ENCODE peak calls at places on chromosomes 6 and 20, in six cellular contexts. S is CD4-positive, CD25-positive, alpha-beta regulatory T cell; F is Karpas-422; M is fibroblast of lung; O is trophoblast cell; E is uterus. D is an unnamed sample.

GRCh38 chr20:645318-646106 is 7.5 kb downstream of the SRXN1 start:
- DNase-seq in S (peak; percentile 61), E (peak; percentile 59), M (peak; percentile 47), O (peak; percentile 72), F (peak; percentile 92), D (peak; percentile 67)

GRCh38 chr20:47571426-47571825 is 69.7 kb downstream of the NCOA3 start:
- DNase-seq in O (no peak), M (no peak), F (no peak), S (no peak), E (no peak), D (no peak)

GRCh38 chr20:29741894-29742698 is 1515.4 kb upstream of the DEFB115 start:
- DNase-seq in O (no peak), S (no peak), E (no peak), M (no peak), F (no peak), D (no peak)

GRCh38 chr20:46408281-46408731 is 1.9 kb upstream of the ELMO2 start:
- DNase-seq in O (no peak), S (no peak), F (no peak), M (no peak), E (no peak), D (no peak)

GRCh38 chr6:155219858-155220301 is 43.9 kb upstream of the CLDN20 start:
- DNase-seq in O (no peak), M (no peak), S (no peak), F (no peak), E (no peak), D (no peak)

GRCh38 chr6:157128235-157128761 is 195.0 kb downstream of the TMEM242 start:
- DNase-seq in F (no peak), O (no peak), S (no peak), E (no peak), M (no peak), D (no peak)

GRCh38 chr6:16676978-16677377 is 84.3 kb downstream of the ATXN1 start:
- DNase-seq in F (no peak), S (no peak), O (peak; percentile 74), E (no peak), M (peak; percentile 83), D (no peak)

GRCh38 chr6:131923356-131923755 is 27.8 kb downstream of the CCN2 start:
- DNase-seq in F (peak; percentile 89), E (peak; percentile 51), O (peak; percentile 69), M (peak; percentile 45), S (no peak), D (no peak)

GRCh38 chr6:122609881-122610689 is at the start of gene PKIB:
- DNase-seq in E (peak; percentile 31), S (peak; percentile 2), O (peak; percentile 87), M (peak; percentile 83), F (no peak), D (no peak)

GRCh38 chr20:47544240-47544639 is 42.6 kb downstream of the NCOA3 start:
- DNase-seq in S (no peak), O (no peak), E (no peak), M (peak; percentile 89), F (no peak), D (no peak)

GRCh38 chr20:19932170-19932667 is 84.9 kb upstream of the NAA20 start:
- DNase-seq in O (no peak), E (peak; percentile 69), M (peak; percentile 91), F (no peak), S (no peak), D (no peak)

GRCh38 chr6:45327956-45328522 is at the start of gene RUNX2:
- DNase-seq in F (no peak), E (no peak), M (peak; percentile 99), O (no peak), S (no peak), D (no peak)

GRCh38 chr6:2768125-2768524 is 2.9 kb downstream of the WRNIP1 start:
- DNase-seq in S (no peak), F (no peak), O (no peak), M (no peak), E (no peak), D (no peak)

GRCh38 chr20:4956200-4956810 is 45.0 kb downstream of the SLC23A2 start:
- DNase-seq in F (peak; percentile 91), M (peak; percentile 47), S (peak; percentile 56), O (no peak), E (no peak), D (no peak)

GRCh38 chr6:36860126-36860525 is 14.5 kb downstream of the PPIL1 start:
- DNase-seq in S (no peak), F (no peak), M (no peak), O (no peak), E (no peak), D (no peak)

GRCh38 chr6:156985309-156985708 is 208.1 kb downstream of the ARID1B start:
- DNase-seq in M (no peak), E (no peak), S (no peak), O (no peak), F (no peak), D (no peak)

GRCh38 chr6:102907181-102907580 is 1513.7 kb downstream of the GRIK2 start:
- DNase-seq in O (no peak), S (no peak), E (no peak), M (no peak), F (no peak), D (no peak)

GRCh38 chr6:121724576-121724975 is 289.1 kb downstream of the GJA1 start:
- DNase-seq in M (no peak), F (no peak), O (no peak), E (no peak), S (no peak), D (no peak)

GRCh38 chr20:59004493-59004762 is 2.6 kb downstream of the CTSZ start:
- DNase-seq in F (no peak), S (peak; percentile 31), O (no peak), E (no peak), M (no peak), D (peak; percentile 58)

GRCh38 chr6:347232-347631 is 44.3 kb upstream of the IRF4 start:
- DNase-seq in E (no peak), M (no peak), O (no peak), F (peak; percentile 70), S (no peak), D (no peak)

GRCh38 chr6:42320762-42321161 is 103.1 kb upstream of the MRPS10 start:
- DNase-seq in M (peak; percentile 53), S (no peak), F (no peak), E (no peak), O (no peak), D (no peak)

GRCh38 chr6:102215425-102215824 is 821.9 kb downstream of the GRIK2 start:
- DNase-seq in E (no peak), F (no peak), O (no peak), M (no peak), S (no peak), D (no peak)

GRCh38 chr6:132213191-132213590 is 188.1 kb downstream of the MOXD1 start:
- DNase-seq in S (no peak), M (no peak), E (no peak), O (no peak), F (no peak), D (no peak)

GRCh38 chr6:110066091-110066490 is 88.0 kb downstream of the GPR6 start:
- DNase-seq in E (no peak), M (no peak), S (no peak), F (no peak), O (no peak), D (no peak)

GRCh38 chr6:74409447-74409846 is 713.4 kb downstream of the CD109 start:
- DNase-seq in F (peak; percentile 42), S (no peak), E (no peak), M (peak; percentile 71), O (no peak), D (no peak)

GRCh38 chr6:78810146-78810545 is 57.2 kb upstream of the IRAK1BP1 start:
- DNase-seq in E (no peak), S (no peak), M (peak; percentile 53), O (no peak), F (peak; percentile 62), D (no peak)

GRCh38 chr6:38973178-38974057 is 75.2 kb upstream of the GLP1R start:
- DNase-seq in O (peak; percentile 17), E (no peak), F (peak; percentile 83), M (peak; percentile 67), S (peak; percentile 43), D (no peak)

GRCh38 chr20:45409531-45410272 is 1.6 kb downstream of the DBNDD2 start:
- DNase-seq in O (no peak), E (no peak), S (no peak), F (no peak), M (no peak), D (no peak)

GRCh38 chr20:44142416-44142815 is 44.6 kb downstream of the JPH2 start:
- DNase-seq in F (no peak), E (peak; percentile 68), O (no peak), S (no peak), M (peak; percentile 82), D (no peak)

DNA sequence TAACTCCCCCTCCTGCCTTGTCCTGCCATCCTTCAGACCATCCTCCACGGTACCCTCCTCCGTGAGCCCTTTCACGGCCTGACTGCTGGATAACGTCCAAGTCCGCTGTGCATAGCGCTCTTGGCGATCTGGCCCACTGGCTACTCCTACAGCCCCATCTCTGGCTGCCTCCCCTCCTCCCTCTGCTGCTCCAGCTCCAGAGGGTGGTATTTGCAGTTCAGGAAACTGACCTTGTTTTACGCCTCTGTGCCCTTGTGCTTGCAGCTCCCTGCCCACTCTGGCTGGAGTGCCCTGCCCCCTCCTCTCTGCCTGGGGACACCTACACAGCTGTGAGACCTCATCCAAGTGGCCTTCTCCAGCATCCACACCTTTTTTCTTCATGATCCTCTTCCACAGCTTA is 6.5 kb upstream of the RREB1 start:
- DNase-seq in O (no peak), F (no peak), E (no peak), M (no peak), S (no peak), D (no peak)
- H3K9me3 ChIP-seq in O (peaks cover 2% of the 10 kb centered on the region), F (no peaks in the 10 kb centered on the region), E (no peaks in the 10 kb centered on the region), M (no peaks in the 10 kb centered on the region), S (no peaks in the 10 kb centered on the region), D (no peaks in the 10 kb centered on the region)

GRCh38 chr20:24862186-24862585 is 86.9 kb upstream of the CST7 start:
- DNase-seq in F (no peak), E (no peak), M (no peak), S (no peak), O (no peak), D (no peak)

GRCh38 chr20:24862606-24863005 is 86.5 kb upstream of the CST7 start:
- DNase-seq in M (no peak), F (no peak), E (no peak), O (peak; percentile 26), S (no peak), D (no peak)

GRCh38 chr20:24866742-24867141 is 82.3 kb upstream of the CST7 start:
- DNase-seq in F (no peak), E (no peak), O (no peak), M (no peak), S (no peak), D (no peak)

GRCh38 chr20:24866008-24866407 is 83.1 kb upstream of the CST7 start:
- DNase-seq in F (no peak), S (no peak), O (no peak), M (no peak), E (no peak), D (no peak)

GRCh38 chr20:24863356-24863755 is 85.7 kb upstream of the CST7 start:
- DNase-seq in S (no peak), M (peak; percentile 56), O (no peak), F (no peak), E (no peak), D (no peak)
- H3K9me3 ChIP-seq in S (peaks cover 8% of the 10 kb centered on the region), M (no peaks in the 10 kb centered on the region), O (peaks cover 33% of the 10 kb centered on the region), F (no peaks in the 10 kb centered on the region), E (no peaks in the 10 kb centered on the region), D (no peaks in the 10 kb centered on the region)

GRCh38 chr20:39910536-39910935 is 778.5 kb downstream of the MAFB start:
- DNase-seq in E (no peak), F (no peak), M (no peak), S (no peak), O (no peak), D (no peak)
- H3K9me3 ChIP-seq in E (no peaks in the 10 kb centered on the region), F (no peaks in the 10 kb centered on the region), M (no peaks in the 10 kb centered on the region), S (no peaks in the 10 kb centered on the region), O (no peaks in the 10 kb centered on the region), D (no peaks in the 10 kb centered on the region)

GRCh38 chr6:10042280-10042679 is 372.6 kb downstream of the TFAP2A start:
- DNase-seq in O (no peak), M (no peak), F (no peak), E (no peak), S (no peak), D (no peak)
- H3K9me3 ChIP-seq in O (peaks cover 1% of the 10 kb centered on the region), M (no peaks in the 10 kb centered on the region), F (no peaks in the 10 kb centered on the region), E (no peaks in the 10 kb centered on the region), S (no peaks in the 10 kb centered on the region), D (no peaks in the 10 kb centered on the region)